ENCODE peak calls at places on chromosomes 1 and 21, in nine cellular contexts. One of them, this sample, is unnamed.

GRCh38 chr1:98817830-98818229 is 156.3 kb downstream of the SNX7 start:
- DNase-seq in activated CD4-positive, alpha-beta T cell treated with anti-CD3 and anti-CD28 coated beads, Interleukin-2, amount 50 U/mL, for 48 hours: no peak
- DNase-seq in testis: no peak
- DNase-seq in NCI-H460: no peak
- DNase-seq in uterus: no peak
- DNase-seq in left ventricle myocardium superior: no peak
- DNase-seq in right lobe of liver: no peak
- DNase-seq in Ammon's horn: peak; percentile 11
- DNase-seq in T-helper 2 cell: no peak
- DNase-seq in this sample: no peak

GRCh38 chr1:7234471-7234755 is 449.2 kb downstream of the CAMTA1 start:
- DNase-seq in NCI-H460: no peak
- DNase-seq in uterus: no peak
- DNase-seq in testis: no peak
- DNase-seq in T-helper 2 cell: no peak
- DNase-seq in left ventricle myocardium superior: no peak
- DNase-seq in Ammon's horn: no peak
- DNase-seq in right lobe of liver: no peak
- DNase-seq in activated CD4-positive, alpha-beta T cell treated with anti-CD3 and anti-CD28 coated beads, Interleukin-2, amount 50 U/mL, for 48 hours: no peak
- DNase-seq in this sample: no peak

GRCh38 chr1:212951058-212951923 is 950 bp downstream of the VASH2 start:
- DNase-seq in left ventricle myocardium superior: no peak
- DNase-seq in testis: no peak
- DNase-seq in NCI-H460: no peak
- DNase-seq in activated CD4-positive, alpha-beta T cell treated with anti-CD3 and anti-CD28 coated beads, Interleukin-2, amount 50 U/mL, for 48 hours: peak; percentile 7
- DNase-seq in uterus: peak; percentile 21
- DNase-seq in T-helper 2 cell: no peak
- DNase-seq in Ammon's horn: no peak
- DNase-seq in right lobe of liver: no peak
- DNase-seq in this sample: no peak

GRCh38 chr1:209646558-209646957 is 5.7 kb downstream of the LAMB3 start:
- DNase-seq in left ventricle myocardium superior: no peak
- DNase-seq in Ammon's horn: no peak
- DNase-seq in T-helper 2 cell: no peak
- DNase-seq in right lobe of liver: no peak
- DNase-seq in NCI-H460: no peak
- DNase-seq in testis: no peak
- DNase-seq in uterus: no peak
- DNase-seq in activated CD4-positive, alpha-beta T cell treated with anti-CD3 and anti-CD28 coated beads, Interleukin-2, amount 50 U/mL, for 48 hours: no peak
- DNase-seq in this sample: no peak

GRCh38 chr1:112998592-112999235 is 42.7 kb upstream of the SLC16A1 start:
- DNase-seq in left ventricle myocardium superior: peak; percentile 69
- DNase-seq in NCI-H460: no peak
- DNase-seq in T-helper 2 cell: no peak
- DNase-seq in testis: peak; percentile 74
- DNase-seq in Ammon's horn: peak; percentile 73
- DNase-seq in activated CD4-positive, alpha-beta T cell treated with anti-CD3 and anti-CD28 coated beads, Interleukin-2, amount 50 U/mL, for 48 hours: no peak
- DNase-seq in right lobe of liver: peak; percentile 74
- DNase-seq in uterus: peak; percentile 58
- DNase-seq in this sample: peak; percentile 51

GRCh38 chr21:37939251-37939650 is 23.0 kb upstream of the KCNJ6 start:
- DNase-seq in T-helper 2 cell: no peak
- DNase-seq in right lobe of liver: no peak
- DNase-seq in Ammon's horn: no peak
- DNase-seq in left ventricle myocardium superior: no peak
- DNase-seq in activated CD4-positive, alpha-beta T cell treated with anti-CD3 and anti-CD28 coated beads, Interleukin-2, amount 50 U/mL, for 48 hours: no peak
- DNase-seq in NCI-H460: no peak
- DNase-seq in testis: no peak
- DNase-seq in uterus: no peak
- DNase-seq in this sample: no peak

GRCh38 chr21:26920055-26920454 is 46.8 kb downstream of the ADAMTS5 start:
- DNase-seq in testis: no peak
- DNase-seq in activated CD4-positive, alpha-beta T cell treated with anti-CD3 and anti-CD28 coated beads, Interleukin-2, amount 50 U/mL, for 48 hours: no peak
- DNase-seq in right lobe of liver: no peak
- DNase-seq in Ammon's horn: no peak
- DNase-seq in uterus: no peak
- DNase-seq in T-helper 2 cell: no peak
- DNase-seq in NCI-H460: no peak
- DNase-seq in left ventricle myocardium superior: no peak
- DNase-seq in this sample: no peak

GRCh38 chr1:43339584-43340232 is 2.1 kb downstream of the MPL start:
- DNase-seq in activated CD4-positive, alpha-beta T cell treated with anti-CD3 and anti-CD28 coated beads, Interleukin-2, amount 50 U/mL, for 48 hours: no peak
- DNase-seq in testis: no peak
- DNase-seq in T-helper 2 cell: no peak
- DNase-seq in Ammon's horn: no peak
- DNase-seq in NCI-H460: no peak
- DNase-seq in left ventricle myocardium superior: no peak
- DNase-seq in right lobe of liver: no peak
- DNase-seq in uterus: no peak
- DNase-seq in this sample: no peak

GRCh38 chr1:112496290-112496689 is 12.5 kb upstream of the WNT2B start:
- DNase-seq in activated CD4-positive, alpha-beta T cell treated with anti-CD3 and anti-CD28 coated beads, Interleukin-2, amount 50 U/mL, for 48 hours: no peak
- DNase-seq in NCI-H460: no peak
- DNase-seq in uterus: no peak
- DNase-seq in T-helper 2 cell: no peak
- DNase-seq in left ventricle myocardium superior: no peak
- DNase-seq in testis: no peak
- DNase-seq in right lobe of liver: no peak
- DNase-seq in Ammon's horn: no peak
- DNase-seq in this sample: no peak

GRCh38 chr1:155871390-155871789 is 12.0 kb downstream of the SYT11 start:
- DNase-seq in NCI-H460: no peak
- DNase-seq in left ventricle myocardium superior: peak; percentile 55
- DNase-seq in testis: peak; percentile 89
- DNase-seq in right lobe of liver: no peak
- DNase-seq in activated CD4-positive, alpha-beta T cell treated with anti-CD3 and anti-CD28 coated beads, Interleukin-2, amount 50 U/mL, for 48 hours: no peak
- DNase-seq in uterus: no peak
- DNase-seq in Ammon's horn: peak; percentile 98
- DNase-seq in T-helper 2 cell: no peak
- DNase-seq in this sample: no peak

GRCh38 chr21:32494946-32495703 is 82.6 kb downstream of the EVA1C start:
- DNase-seq in testis: no peak
- DNase-seq in uterus: peak; percentile 52
- DNase-seq in left ventricle myocardium superior: no peak
- DNase-seq in right lobe of liver: no peak
- DNase-seq in Ammon's horn: peak; percentile 32
- DNase-seq in activated CD4-positive, alpha-beta T cell treated with anti-CD3 and anti-CD28 coated beads, Interleukin-2, amount 50 U/mL, for 48 hours: no peak
- DNase-seq in T-helper 2 cell: no peak
- DNase-seq in NCI-H460: no peak
- DNase-seq in this sample: no peak

GRCh38 chr1:18553388-18553787 is 72.7 kb downstream of the KLHDC7A start:
- DNase-seq in activated CD4-positive, alpha-beta T cell treated with anti-CD3 and anti-CD28 coated beads, Interleukin-2, amount 50 U/mL, for 48 hours: no peak
- DNase-seq in NCI-H460: no peak
- DNase-seq in uterus: no peak
- DNase-seq in T-helper 2 cell: no peak
- DNase-seq in testis: no peak
- DNase-seq in left ventricle myocardium superior: no peak
- DNase-seq in Ammon's horn: no peak
- DNase-seq in right lobe of liver: no peak
- DNase-seq in this sample: no peak

This sample was measured in psoas muscle.